ENCODE peak calls at places on chromosomes 13 and 19, in nine cellular contexts. One of them, this sample, is unnamed.

GRCh38 chr13:20294497-20294896 is 62.4 kb upstream of the GJB6 start:
- DNase-seq in epithelial cell of proximal tubule: no peak
- DNase-seq in body of pancreas: no peak
- DNase-seq in OCI-LY7: no peak
- DNase-seq in cardiac fibroblast: no peak
- DNase-seq in AG10803: no peak
- DNase-seq in cardiac muscle cell: no peak
- DNase-seq in psoas muscle: no peak
- DNase-seq in heart right ventricle: no peak
- DNase-seq in this sample: no peak

GRCh38 chr13:73096173-73097117 is 37.6 kb downstream of the KLF5 start:
- DNase-seq in epithelial cell of proximal tubule: no peak
- DNase-seq in body of pancreas: peak
- DNase-seq in OCI-LY7: no peak
- DNase-seq in cardiac fibroblast: no peak
- DNase-seq in AG10803: peak
- DNase-seq in cardiac muscle cell: no peak
- DNase-seq in psoas muscle: no peak
- DNase-seq in heart right ventricle: no peak
- DNase-seq in this sample: no peak

GRCh38 chr19:19074172-19074905 is 10.5 kb downstream of the SLC25A42 start:
- DNase-seq in epithelial cell of proximal tubule: no peak
- DNase-seq in body of pancreas: no peak
- DNase-seq in OCI-LY7: no peak
- DNase-seq in cardiac fibroblast: no peak
- DNase-seq in AG10803: no peak
- DNase-seq in cardiac muscle cell: no peak
- DNase-seq in psoas muscle: no peak
- DNase-seq in heart right ventricle: no peak
- DNase-seq in this sample: no peak

GRCh38 chr19:51637362-51637978 is 7.3 kb upstream of the SIGLEC5 start:
- DNase-seq in epithelial cell of proximal tubule: no peak
- DNase-seq in body of pancreas: no peak
- DNase-seq in OCI-LY7: peak
- DNase-seq in cardiac fibroblast: no peak
- DNase-seq in AG10803: no peak
- DNase-seq in cardiac muscle cell: peak
- DNase-seq in psoas muscle: no peak
- DNase-seq in heart right ventricle: no peak
- DNase-seq in this sample: peak

GRCh38 chr13:35255241-35255640 is 221.2 kb downstream of the MAB21L1 start:
- DNase-seq in epithelial cell of proximal tubule: no peak
- DNase-seq in body of pancreas: no peak
- DNase-seq in OCI-LY7: no peak
- DNase-seq in cardiac fibroblast: no peak
- DNase-seq in AG10803: no peak
- DNase-seq in cardiac muscle cell: no peak
- DNase-seq in psoas muscle: peak
- DNase-seq in heart right ventricle: no peak
- DNase-seq in this sample: no peak

GRCh38 chr13:113903361-113903760 is 39.5 kb upstream of the GAS6 start:
- DNase-seq in epithelial cell of proximal tubule: no peak
- DNase-seq in body of pancreas: no peak
- DNase-seq in OCI-LY7: no peak
- DNase-seq in cardiac fibroblast: no peak
- DNase-seq in AG10803: peak
- DNase-seq in cardiac muscle cell: no peak
- DNase-seq in psoas muscle: no peak
- DNase-seq in heart right ventricle: no peak
- DNase-seq in this sample: no peak

GRCh38 chr13:41613984-41614581 is 156.7 kb downstream of the RGCC start:
- DNase-seq in epithelial cell of proximal tubule: no peak
- DNase-seq in body of pancreas: peak
- DNase-seq in OCI-LY7: no peak
- DNase-seq in cardiac fibroblast: peak
- DNase-seq in AG10803: peak
- DNase-seq in cardiac muscle cell: peak
- DNase-seq in psoas muscle: peak
- DNase-seq in heart right ventricle: peak
- DNase-seq in this sample: peak

GRCh38 chr13:114071441-114071840 is 61.0 kb downstream of the RASA3 start:
- DNase-seq in epithelial cell of proximal tubule: no peak
- DNase-seq in body of pancreas: no peak
- DNase-seq in OCI-LY7: no peak
- DNase-seq in cardiac fibroblast: no peak
- DNase-seq in AG10803: no peak
- DNase-seq in cardiac muscle cell: no peak
- DNase-seq in psoas muscle: no peak
- DNase-seq in heart right ventricle: no peak
- DNase-seq in this sample: no peak

GRCh38 chr19:3320354-3320670 is 46.1 kb upstream of the NFIC start:
- DNase-seq in epithelial cell of proximal tubule: no peak
- DNase-seq in body of pancreas: no peak
- DNase-seq in OCI-LY7: no peak
- DNase-seq in cardiac fibroblast: no peak
- DNase-seq in AG10803: no peak
- DNase-seq in cardiac muscle cell: no peak
- DNase-seq in psoas muscle: no peak
- DNase-seq in heart right ventricle: no peak
- DNase-seq in this sample: no peak

GRCh38 chr13:40245567-40245966 is 420.9 kb downstream of the FOXO1 start:
- DNase-seq in epithelial cell of proximal tubule: no peak
- DNase-seq in body of pancreas: no peak
- DNase-seq in OCI-LY7: no peak
- DNase-seq in cardiac fibroblast: no peak
- DNase-seq in AG10803: no peak
- DNase-seq in cardiac muscle cell: no peak
- DNase-seq in psoas muscle: no peak
- DNase-seq in heart right ventricle: no peak
- DNase-seq in this sample: no peak

GRCh38 chr19:45955905-45956608 is 17.6 kb downstream of the NOVA2 start:
- DNase-seq in epithelial cell of proximal tubule: no peak
- DNase-seq in body of pancreas: peak
- DNase-seq in OCI-LY7: no peak
- DNase-seq in cardiac fibroblast: peak
- DNase-seq in AG10803: no peak
- DNase-seq in cardiac muscle cell: peak
- DNase-seq in psoas muscle: peak
- DNase-seq in heart right ventricle: peak
- DNase-seq in this sample: peak

GRCh38 chr19:23779645-23780044 is 21.0 kb upstream of the ZNF681 start:
- DNase-seq in epithelial cell of proximal tubule: no peak
- DNase-seq in body of pancreas: no peak
- DNase-seq in OCI-LY7: no peak
- DNase-seq in cardiac fibroblast: no peak
- DNase-seq in AG10803: no peak
- DNase-seq in cardiac muscle cell: no peak
- DNase-seq in psoas muscle: no peak
- DNase-seq in heart right ventricle: no peak
- DNase-seq in this sample: no peak

GRCh38 chr13:35475960-35476943 is at the start of gene MAB21L1:
- DNase-seq in epithelial cell of proximal tubule: no peak
- DNase-seq in body of pancreas: no peak
- DNase-seq in OCI-LY7: no peak
- DNase-seq in cardiac fibroblast: peak
- DNase-seq in AG10803: peak
- DNase-seq in cardiac muscle cell: peak
- DNase-seq in psoas muscle: peak
- DNase-seq in heart right ventricle: no peak
- DNase-seq in this sample: peak

GRCh38 chr13:100581030-100581429 is 7.6 kb downstream of the GGACT start:
- DNase-seq in epithelial cell of proximal tubule: no peak
- DNase-seq in body of pancreas: no peak
- DNase-seq in OCI-LY7: no peak
- DNase-seq in cardiac fibroblast: no peak
- DNase-seq in AG10803: no peak
- DNase-seq in cardiac muscle cell: no peak
- DNase-seq in psoas muscle: no peak
- DNase-seq in heart right ventricle: no peak
- DNase-seq in this sample: no peak

GRCh38 chr19:36527873-36528193 is 238 bp downstream of the ZNF260 start:
- DNase-seq in epithelial cell of proximal tubule: no peak
- DNase-seq in body of pancreas: no peak
- DNase-seq in OCI-LY7: no peak
- DNase-seq in cardiac fibroblast: no peak
- DNase-seq in AG10803: no peak
- DNase-seq in cardiac muscle cell: no peak
- DNase-seq in psoas muscle: no peak
- DNase-seq in heart right ventricle: no peak
- DNase-seq in this sample: no peak

GRCh38 chr13:31614704-31615103 is 124.6 kb upstream of the RXFP2 start:
- DNase-seq in epithelial cell of proximal tubule: no peak
- DNase-seq in body of pancreas: no peak
- DNase-seq in OCI-LY7: no peak
- DNase-seq in cardiac fibroblast: no peak
- DNase-seq in AG10803: no peak
- DNase-seq in cardiac muscle cell: no peak
- DNase-seq in psoas muscle: no peak
- DNase-seq in heart right ventricle: no peak
- DNase-seq in this sample: no peak

GRCh38 chr19:12939292-12939606 is 840 bp downstream of the CALR start:
- DNase-seq in epithelial cell of proximal tubule: no peak
- DNase-seq in body of pancreas: peak
- DNase-seq in OCI-LY7: peak
- DNase-seq in cardiac fibroblast: peak
- DNase-seq in AG10803: peak
- DNase-seq in cardiac muscle cell: peak
- DNase-seq in psoas muscle: peak
- DNase-seq in heart right ventricle: no peak
- DNase-seq in this sample: peak

GRCh38 chr19:6467384-6467783 is 3.3 kb downstream of the CRB3 start:
- DNase-seq in epithelial cell of proximal tubule: no peak
- DNase-seq in body of pancreas: no peak
- DNase-seq in OCI-LY7: no peak
- DNase-seq in cardiac fibroblast: no peak
- DNase-seq in AG10803: no peak
- DNase-seq in cardiac muscle cell: no peak
- DNase-seq in psoas muscle: no peak
- DNase-seq in heart right ventricle: no peak
- DNase-seq in this sample: no peak

DNA sequence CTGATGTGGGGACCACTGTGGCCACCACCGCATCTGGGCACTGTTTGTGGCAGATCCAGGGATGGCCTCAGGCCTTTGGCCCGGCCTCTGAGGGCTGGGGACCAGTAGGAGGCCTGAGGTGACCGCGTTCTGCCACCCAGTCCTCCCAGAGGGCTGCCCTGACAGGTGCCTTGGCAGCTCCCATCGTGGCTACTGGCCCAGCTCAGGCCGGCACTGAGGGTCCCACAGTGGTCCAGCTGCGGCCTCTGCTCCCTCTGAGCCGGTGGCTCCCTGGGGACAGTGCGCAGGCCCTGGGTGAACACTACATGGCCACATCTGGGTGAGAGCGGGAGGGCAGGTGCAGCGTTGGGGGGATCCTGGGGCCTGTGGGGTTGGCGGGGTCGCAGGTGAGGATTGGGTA is 61.9 kb downstream of the KDM4B start:
- DNase-seq in epithelial cell of proximal tubule: no peak
- DNase-seq in body of pancreas: no peak
- DNase-seq in OCI-LY7: no peak
- DNase-seq in cardiac fibroblast: no peak
- DNase-seq in AG10803: no peak
- DNase-seq in cardiac muscle cell: no peak
- DNase-seq in psoas muscle: no peak
- DNase-seq in heart right ventricle: no peak
- DNase-seq in this sample: no peak
- H3K4me3 ChIP-seq in epithelial cell of proximal tubule: no peak
- H3K4me3 ChIP-seq in body of pancreas: no peak
- H3K4me3 ChIP-seq in OCI-LY7: no peak
- H3K4me3 ChIP-seq in cardiac fibroblast: no peak
- H3K4me3 ChIP-seq in AG10803: no peak
- H3K4me3 ChIP-seq in cardiac muscle cell: no peak
- H3K4me3 ChIP-seq in psoas muscle: no peak
- H3K4me3 ChIP-seq in heart right ventricle: no peak
- H3K4me3 ChIP-seq in this sample: no peak

DNA sequence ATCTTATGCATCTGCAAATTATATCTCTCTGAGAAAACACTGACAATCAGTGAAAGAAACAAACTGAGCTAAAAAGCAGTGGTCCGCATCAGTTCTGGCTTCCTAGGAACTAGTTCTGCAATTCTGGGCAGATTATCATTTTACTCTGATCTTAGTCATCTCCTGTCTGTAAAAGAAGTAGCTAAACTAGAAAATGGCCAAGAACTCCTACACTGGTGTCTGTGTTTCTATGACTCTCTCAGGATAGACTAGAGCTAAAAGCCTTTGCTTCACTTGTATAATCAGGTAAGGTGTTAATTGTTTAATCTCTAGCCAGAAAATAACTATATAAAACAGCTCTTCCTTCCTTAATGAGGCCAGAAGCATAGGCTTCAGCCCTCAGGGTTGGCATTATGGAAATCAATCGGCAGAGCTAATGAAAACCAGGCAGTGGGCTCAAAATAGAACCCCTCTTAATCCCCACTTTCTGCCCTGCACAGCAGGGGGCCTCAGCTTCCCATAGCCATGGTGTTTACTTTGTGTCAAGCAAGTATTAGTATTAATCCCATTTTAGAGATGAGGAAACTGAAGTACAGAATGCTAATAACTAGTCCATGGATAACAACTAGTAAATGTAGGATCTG is 459.2 kb downstream of the FGF14 start:
- DNase-seq in epithelial cell of proximal tubule: no peak
- DNase-seq in body of pancreas: no peak
- DNase-seq in OCI-LY7: no peak
- DNase-seq in cardiac fibroblast: no peak
- DNase-seq in AG10803: no peak
- DNase-seq in cardiac muscle cell: no peak
- DNase-seq in psoas muscle: no peak
- DNase-seq in heart right ventricle: no peak
- DNase-seq in this sample: no peak
- TF ChIP-seq CTCF in epithelial cell of proximal tubule: peak
- TF ChIP-seq CTCF in body of pancreas: no peak
- TF ChIP-seq CTCF in OCI-LY7: no peak
- TF ChIP-seq CTCF in cardiac fibroblast: no peak
- TF ChIP-seq CTCF in AG10803: no peak
- TF ChIP-seq CTCF in cardiac muscle cell: no peak
- TF ChIP-seq CTCF in psoas muscle: peak
- TF ChIP-seq CTCF in heart right ventricle: peak
- TF ChIP-seq CTCF in this sample: no peak

DNA sequence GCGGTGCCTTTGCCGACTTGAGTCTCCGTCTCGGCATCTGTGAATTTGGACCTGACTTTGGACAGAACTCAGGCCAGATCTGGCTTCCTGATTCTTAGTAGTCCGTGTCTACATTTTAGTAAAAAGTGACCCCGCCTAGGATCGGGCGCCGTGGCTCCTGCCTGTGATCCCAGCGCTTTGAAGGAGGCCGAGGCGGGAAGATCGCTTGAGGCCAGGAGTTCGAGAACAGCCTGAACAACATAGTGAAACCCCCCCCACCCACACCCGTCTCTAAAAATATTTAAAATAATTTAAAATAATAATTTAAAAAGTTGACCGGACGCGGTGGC is 849 bp upstream of the TCF3 start:
- DNase-seq in epithelial cell of proximal tubule: no peak
- DNase-seq in body of pancreas: no peak
- DNase-seq in OCI-LY7: no peak
- DNase-seq in cardiac fibroblast: no peak
- DNase-seq in AG10803: no peak
- DNase-seq in cardiac muscle cell: no peak
- DNase-seq in psoas muscle: no peak
- DNase-seq in heart right ventricle: no peak
- DNase-seq in this sample: no peak
- H3K4me3 ChIP-seq in epithelial cell of proximal tubule: peak
- H3K4me3 ChIP-seq in body of pancreas: no peak
- H3K4me3 ChIP-seq in OCI-LY7: peak
- H3K4me3 ChIP-seq in cardiac fibroblast: peak
- H3K4me3 ChIP-seq in AG10803: peak
- H3K4me3 ChIP-seq in cardiac muscle cell: peak
- H3K4me3 ChIP-seq in psoas muscle: peak
- H3K4me3 ChIP-seq in heart right ventricle: peak
- H3K4me3 ChIP-seq in this sample: peak

GRCh38 chr19:13959962-13960862 is 7.9 kb downstream of the DCAF15 start:
- DNase-seq in epithelial cell of proximal tubule: no peak
- DNase-seq in body of pancreas: no peak
- DNase-seq in OCI-LY7: no peak
- DNase-seq in cardiac fibroblast: no peak
- DNase-seq in AG10803: no peak
- DNase-seq in cardiac muscle cell: no peak
- DNase-seq in psoas muscle: peak
- DNase-seq in heart right ventricle: no peak
- DNase-seq in this sample: no peak
- TF ChIP-seq CTCF in epithelial cell of proximal tubule: no peak
- TF ChIP-seq CTCF in body of pancreas: no peak
- TF ChIP-seq CTCF in OCI-LY7: peak
- TF ChIP-seq CTCF in cardiac fibroblast: peak
- TF ChIP-seq CTCF in AG10803: peak
- TF ChIP-seq CTCF in cardiac muscle cell: peak
- TF ChIP-seq CTCF in psoas muscle: peak
- TF ChIP-seq CTCF in heart right ventricle: peak
- TF ChIP-seq CTCF in this sample: peak